ENCODE peak calls at places on chromosomes 13 and 19, in ten cellular contexts. Z is astrocyte, F is PC-9, A is AG04450, O is tibial nerve, G is testis, T is fibroblast of lung, E is heart left ventricle, B is ascending aorta, J is psoas muscle. Q is an unnamed sample.
A peak's percentile ranks its signal among the peaks of the same experiment; 100 is the strongest.

GRCh38 chr19:44757057-44757734 is 8.7 kb downstream of the BCL3 start:
- DNase-seq in A (no peak), F (no peak), G (peak; percentile 76), B (peak; percentile 84), Z (peak; percentile 72), E (peak; percentile 80), J (peak; percentile 84), O (peak; percentile 61), T (peak; percentile 79), Q (peak; percentile 71)

GRCh38 chr13:21849323-21849722 is 178.4 kb downstream of the FGF9 start:
- DNase-seq in B (no peak), J (no peak), G (peak; percentile 46), F (no peak), A (no peak), T (no peak), Z (no peak), E (no peak), O (no peak), Q (peak; percentile 29)

GRCh38 chr19:29308977-29309520 is 96.1 kb upstream of the UQCRFS1 start:
- DNase-seq in T (no peak), E (no peak), B (no peak), F (no peak), A (no peak), J (no peak), O (no peak), G (no peak), Z (no peak), Q (no peak)

GRCh38 chr19:37361994-37362393 is 8.9 kb upstream of the ZNF527 start:
- DNase-seq in F (no peak), Z (peak; percentile 36), J (no peak), A (peak; percentile 24), E (no peak), T (peak; percentile 55), G (no peak), B (no peak), O (no peak), Q (no peak)

GRCh38 chr19:7916137-7916907 is 1.7 kb downstream of the TGFBR3L start:
- DNase-seq in T (no peak), G (no peak), A (no peak), E (no peak), O (no peak), J (peak; percentile 67), F (no peak), Z (no peak), B (no peak), Q (no peak)

GRCh38 chr13:111958612-111959395 is 108.1 kb upstream of the SOX1 start:
- DNase-seq in G (no peak), J (no peak), O (no peak), T (no peak), E (no peak), F (no peak), B (no peak), A (no peak), Z (no peak), Q (no peak)

GRCh38 chr13:24338721-24339120 is 29.3 kb downstream of the C1QTNF9 start:
- DNase-seq in T (no peak), F (no peak), G (no peak), J (no peak), B (no peak), E (no peak), O (no peak), Z (no peak), A (no peak), Q (no peak)

GRCh38 chr19:38277549-38277948 is 13.2 kb downstream of the SPINT2 start:
- DNase-seq in J (no peak), O (no peak), F (peak; percentile 25), B (no peak), G (no peak), T (no peak), A (no peak), Z (no peak), E (no peak), Q (no peak)

GRCh38 chr19:40576181-40576584 is 490 bp upstream of the SHKBP1 start:
- DNase-seq in T (no peak), O (no peak), B (no peak), A (no peak), G (no peak), E (no peak), F (no peak), J (peak; percentile 58), Z (no peak), Q (no peak)

DNA sequence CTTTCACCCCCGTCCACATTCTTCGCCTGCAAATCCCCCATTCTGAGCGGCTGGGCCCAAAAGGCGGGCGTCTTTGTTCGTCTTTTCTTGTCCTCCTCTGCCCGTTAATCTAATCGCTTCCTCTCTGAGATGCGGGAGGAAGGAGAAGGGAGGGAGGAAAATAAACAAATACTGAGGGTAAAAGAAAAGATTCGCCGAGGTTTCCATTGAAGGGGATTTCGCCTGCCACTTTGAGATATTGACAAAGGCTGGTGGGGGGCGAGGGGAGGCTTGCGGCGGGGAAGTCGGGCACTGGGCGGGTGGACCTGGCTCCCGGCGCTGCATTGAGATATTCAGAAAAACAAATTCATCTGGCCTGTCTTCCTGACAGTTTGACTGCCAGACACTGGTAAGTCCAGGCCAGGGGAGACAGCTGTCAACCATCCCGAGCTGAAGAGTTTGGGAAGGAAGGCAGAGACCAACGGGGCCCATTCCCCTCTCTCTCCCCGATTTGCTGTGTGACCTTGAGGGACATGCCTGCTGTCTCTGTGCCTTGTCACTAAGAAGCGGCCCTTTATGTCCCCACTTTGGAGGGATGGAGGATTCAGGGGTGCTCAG is 37.7 kb downstream of the ZNRF4 start:
- DNase-seq in A (no peak), T (no peak), F (no peak), G (no peak), Z (no peak), O (no peak), E (no peak), B (no peak), J (no peak), Q (no peak)
- H3K27me3 ChIP-seq in A (peaks cover 49% of the 10 kb centered on the region), T (peaks cover 13% of the 10 kb centered on the region), F (no peaks in the 10 kb centered on the region), G (no peaks in the 10 kb centered on the region), Z (peaks cover 29% of the 10 kb centered on the region), O (no peaks in the 10 kb centered on the region), E (peaks cover 80% of the 10 kb centered on the region), B (no peaks in the 10 kb centered on the region), J (peaks cover 10% of the 10 kb centered on the region), Q (peaks cover 32% of the 10 kb centered on the region)

GRCh38 chr19:18773682-18774081 is 17.4 kb downstream of the COMP start:
- DNase-seq in O (no peak), G (no peak), F (no peak), T (no peak), Z (no peak), E (no peak), A (no peak), J (no peak), B (no peak), Q (no peak)
- TF ChIP-seq CTCF in O (no peak), G (no peak), F (no peak), T (no peak), Z (no peak), E (no peak), A (no peak), J (no peak), B (no peak), Q (no peak)

GRCh38 chr13:27826379-27827353 is 34.4 kb downstream of the GSX1 start:
- DNase-seq in E (peak; percentile 70), F (peak; percentile 66), G (peak; percentile 91), T (peak; percentile 74), Z (peak; percentile 63), A (peak; percentile 59), O (peak; percentile 77), B (peak; percentile 87), J (peak; percentile 81), Q (peak; percentile 87)
- H3K27me3 ChIP-seq in E (peaks cover 86% of the 10 kb centered on the region), F (peaks cover 40% of the 10 kb centered on the region), G (no peaks in the 10 kb centered on the region), T (peaks cover 4% of the 10 kb centered on the region), Z (peaks cover 57% of the 10 kb centered on the region), A (peaks cover 21% of the 10 kb centered on the region), O (no peaks in the 10 kb centered on the region), B (no peaks in the 10 kb centered on the region), J (peaks cover 5% of the 10 kb centered on the region), Q (peaks cover 4% of the 10 kb centered on the region)

GRCh38 chr13:54449922-54450321 is 1421.3 kb downstream of the OLFM4 start:
- DNase-seq in E (no peak), G (no peak), B (no peak), F (no peak), Z (no peak), A (no peak), T (no peak), J (no peak), O (no peak), Q (no peak)
- TF ChIP-seq CTCF in E (no peak), G (no peak), B (no peak), F (peak; percentile 50), Z (no peak), A (no peak), T (no peak), J (no peak), O (no peak), Q (no peak)

Q was measured in body of pancreas.